ENCODE peak calls at places on chromosomes 6 and 20, in five cellular contexts. E is neural progenitor cell, D is fibroblast of lung, Y is GM23248, C is MM.1S. G is an unnamed sample. For H3K4me1, the result is how much of the 10 kb centered on the place peaks cover.

GRCh38 chr6:167799033-167799933 is 27.4 kb upstream of the AFDN start:
- DNase-seq in E (no peak), D (peak), Y (peak), C (no peak), G (no peak)

GRCh38 chr6:150316936-150317335 is 51.9 kb upstream of the IYD start:
- DNase-seq in E (no peak), D (no peak), Y (no peak), C (no peak), G (no peak)

GRCh38 chr20:833450-834150 is at the start of gene FAM110A:
- DNase-seq in E (peak), D (peak), Y (peak), C (peak), G (peak)

GRCh38 chr6:158655569-158656450 is 6.0 kb downstream of the SYTL3 start:
- DNase-seq in E (no peak), D (no peak), Y (peak), C (no peak), G (no peak)

GRCh38 chr6:73047801-73048200 is 177.5 kb downstream of the KHDC1L start:
- DNase-seq in E (no peak), D (no peak), Y (no peak), C (no peak), G (no peak)

GRCh38 chr6:7042056-7042653 is 65.6 kb upstream of the RREB1 start:
- DNase-seq in E (no peak), D (no peak), Y (peak), C (no peak), G (no peak)

GRCh38 chr6:73353636-73354388 is at the start of gene DPPA5:
- DNase-seq in E (no peak), D (no peak), Y (no peak), C (no peak), G (no peak)

GRCh38 chr6:13412211-13412610 is 75.2 kb downstream of the GFOD1 start:
- DNase-seq in E (no peak), D (no peak), Y (no peak), C (no peak), G (no peak)

GRCh38 chr6:11270030-11271027 is 37.9 kb upstream of the NEDD9 start:
- DNase-seq in E (no peak), D (peak), Y (no peak), C (no peak), G (no peak)

GRCh38 chr20:49284818-49285217 is 7.0 kb upstream of the ZNFX1 start:
- DNase-seq in E (no peak), D (no peak), Y (no peak), C (no peak), G (no peak)

GRCh38 chr6:146913842-146914562 is 290.2 kb upstream of the STXBP5 start:
- DNase-seq in E (peak), D (peak), Y (peak), C (no peak), G (no peak)

GRCh38 chr6:75317503-75318206 is 33.1 kb upstream of the TMEM30A start:
- DNase-seq in E (no peak), D (no peak), Y (peak), C (no peak), G (no peak)

GRCh38 chr20:63173552-63174191 is 42.3 kb downstream of the YTHDF1 start:
- DNase-seq in E (peak), D (no peak), Y (no peak), C (no peak), G (no peak)

GRCh38 chr6:100420711-100421110 is 44.0 kb downstream of the SIM1 start:
- DNase-seq in E (peak), D (no peak), Y (no peak), C (no peak), G (no peak)

DNA sequence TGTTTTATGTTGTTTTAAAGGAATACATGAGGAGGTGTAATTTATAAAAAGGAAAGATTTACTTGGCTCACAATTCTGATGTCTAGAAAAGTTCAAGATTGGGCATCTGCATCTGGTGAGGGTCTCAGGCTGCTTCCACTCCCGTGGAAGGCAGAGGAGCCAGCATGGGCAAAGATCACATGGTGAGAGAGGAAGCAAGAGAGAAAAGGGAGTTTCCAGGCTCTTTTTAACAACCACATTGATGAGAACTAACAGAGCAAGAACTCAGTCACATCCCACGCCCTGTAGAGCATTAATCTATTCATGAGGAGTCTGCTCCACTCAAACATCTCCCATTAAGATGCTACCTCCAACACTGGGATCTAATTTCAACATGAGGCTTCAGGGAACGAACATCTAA is 1666.3 kb downstream of the HACE1 start:
- DNase-seq in E (no peak), D (no peak), Y (no peak), C (no peak), G (no peak)
- H3K9ac ChIP-seq in E (no peak), D (no peak), Y (no peak), C (no peak), G (no peak)

DNA sequence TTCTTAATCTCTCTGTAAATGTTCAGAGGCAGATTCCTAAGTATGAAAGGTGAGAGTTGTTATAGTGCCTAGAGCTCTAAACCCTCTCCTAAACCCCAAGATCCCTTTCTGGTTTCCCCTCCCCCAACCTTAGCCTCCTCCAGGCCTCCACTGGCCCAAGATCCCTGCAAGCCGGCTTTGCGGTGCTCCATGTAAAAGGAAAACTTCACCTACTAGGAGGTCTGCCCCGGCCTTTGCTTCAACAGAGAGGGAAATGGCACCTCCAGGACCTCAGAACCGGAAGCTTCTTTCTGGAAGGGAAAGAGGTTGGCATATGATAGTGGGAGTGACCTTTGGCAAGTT is 2.3 kb downstream of the RRBP1 start:
- DNase-seq in E (peak), D (peak), Y (no peak), C (no peak), G (no peak)
- H3K4me1 ChIP-seq in E (under half), D (under half), Y (under half), C (under half), G (under half)

DNA sequence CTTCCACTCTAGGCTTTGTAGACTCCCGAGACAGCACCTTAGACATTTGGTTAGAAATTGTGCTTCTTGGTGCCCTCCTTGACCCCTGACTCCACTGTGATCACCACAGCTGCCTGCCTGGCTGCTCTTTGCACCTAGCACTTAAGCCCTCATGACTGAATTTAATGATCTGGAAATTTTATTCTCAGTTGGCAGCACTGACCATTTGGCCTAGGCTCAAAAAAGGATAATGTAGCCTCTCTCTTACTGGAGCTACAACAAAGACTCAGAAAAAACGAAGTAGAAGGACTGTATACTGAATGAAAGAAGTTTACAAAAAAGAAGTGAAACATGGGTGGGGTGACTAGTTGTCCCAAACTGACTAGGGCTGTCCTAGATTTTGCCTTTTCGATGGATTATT is 11.3 kb upstream of the ABRACL start:
- DNase-seq in E (peak), D (no peak), Y (no peak), C (no peak), G (no peak)
- H3K27ac ChIP-seq in E (no peak), D (no peak), Y (no peak), C (no peak), G (no peak)

GRCh38 chr20:36959242-36959641 is 7.7 kb upstream of the SAMHD1 start:
- DNase-seq in E (no peak), D (no peak), Y (no peak), C (no peak), G (no peak)
- H3K9ac ChIP-seq in E (no peak), D (no peak), Y (no peak), C (no peak), G (no peak)

GRCh38 chr6:3749390-3749978 is 2.0 kb downstream of the PXDC1 start:
- DNase-seq in E (no peak), D (no peak), Y (no peak), C (no peak), G (no peak)

GRCh38 chr6:3748726-3749389 is 2.7 kb downstream of the PXDC1 start:
- DNase-seq in E (no peak), D (peak), Y (no peak), C (no peak), G (no peak)

GRCh38 chr6:3751019-3751729 is at the start of gene PXDC1:
- DNase-seq in E (peak), D (no peak), Y (peak), C (no peak), G (no peak)

GRCh38 chr6:3750324-3751018 is 1.0 kb downstream of the PXDC1 start:
- DNase-seq in E (peak), D (peak), Y (peak), C (no peak), G (no peak)

DNA sequence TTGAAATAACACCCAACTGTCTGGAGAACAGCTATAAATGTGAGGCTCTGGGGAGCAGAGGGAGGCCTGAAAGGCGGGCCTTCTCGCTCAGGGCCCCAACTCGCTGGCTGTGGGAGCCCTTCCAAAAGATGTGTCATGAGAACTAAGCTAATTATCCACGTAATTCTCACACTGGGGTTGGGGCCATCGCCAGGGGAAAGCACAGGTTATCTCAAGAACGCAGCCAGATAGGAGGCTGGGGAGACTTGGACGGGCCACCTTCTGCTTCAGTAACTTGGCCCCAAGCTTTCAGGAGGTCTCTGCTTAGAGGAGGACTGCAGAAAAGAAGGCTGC is 1.6 kb downstream of the PXDC1 start:
- DNase-seq in E (no peak), D (peak), Y (peak), C (no peak), G (no peak)
- H3K4me1 ChIP-seq in E (under half), D (under half), Y (under half), C (under half), G (under half)

GRCh38 chr6:52566853-52567279 is 10.0 kb downstream of the TRAM2 start:
- DNase-seq in E (no peak), D (peak), Y (peak), C (no peak), G (no peak)
- H3K27ac ChIP-seq in E (no peak), D (peak), Y (peak), C (peak), G (peak)

GRCh38 chr6:34059914-34060313 is 86.0 kb downstream of the GRM4 start:
- DNase-seq in E (no peak), D (no peak), Y (peak), C (no peak), G (no peak)

GRCh38 chr6:34057191-34057590 is 88.7 kb downstream of the GRM4 start:
- DNase-seq in E (no peak), D (no peak), Y (no peak), C (no peak), G (no peak)

GRCh38 chr6:34059136-34059731 is 86.7 kb downstream of the GRM4 start:
- DNase-seq in E (no peak), D (no peak), Y (peak), C (no peak), G (no peak)

GRCh38 chr6:34056301-34056700 is 89.6 kb downstream of the GRM4 start:
- DNase-seq in E (peak), D (peak), Y (peak), C (peak), G (peak)

DNA sequence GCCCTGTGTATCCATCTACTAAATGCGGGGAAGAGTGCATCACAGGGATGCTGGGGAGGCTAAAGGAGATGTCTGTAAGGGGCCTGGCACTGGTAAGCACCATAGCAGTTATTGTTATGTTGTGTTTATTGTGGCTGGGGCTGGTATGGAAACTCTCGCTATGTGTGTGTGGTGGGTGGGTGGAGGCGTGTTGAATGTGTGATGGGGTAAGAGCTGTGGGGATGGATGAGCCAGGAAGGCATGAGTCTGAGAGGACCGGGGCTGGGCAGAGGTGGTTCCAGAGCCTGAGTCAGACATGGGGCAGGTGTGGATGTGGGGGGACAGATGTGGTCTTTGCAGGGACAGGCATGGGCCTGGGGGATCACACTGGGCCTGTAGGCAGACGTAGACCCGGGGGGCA is 88.1 kb downstream of the GRM4 start:
- DNase-seq in E (no peak), D (no peak), Y (peak), C (no peak), G (no peak)
- H3K9ac ChIP-seq in E (no peak), D (no peak), Y (no peak), C (no peak), G (no peak)

GRCh38 chr20:37234254-37234581 is 27.4 kb downstream of the GHRH start:
- DNase-seq in E (no peak), D (no peak), Y (no peak), C (no peak), G (no peak)
- H3K4me1 ChIP-seq in E (under half), D (under half), Y (under half), C (under half), G (under half)

GRCh38 chr6:42316981-42317380 is 99.3 kb upstream of the MRPS10 start:
- DNase-seq in E (no peak), D (peak), Y (no peak), C (no peak), G (no peak)

GRCh38 chr6:42315220-42315990 is 97.7 kb upstream of the MRPS10 start:
- DNase-seq in E (no peak), D (no peak), Y (peak), C (no peak), G (no peak)

GRCh38 chr6:42314571-42314950 is 96.9 kb upstream of the MRPS10 start:
- DNase-seq in E (no peak), D (no peak), Y (no peak), C (no peak), G (no peak)

GRCh38 chr6:42315991-42316378 is 98.3 kb upstream of the MRPS10 start:
- DNase-seq in E (no peak), D (peak), Y (peak), C (no peak), G (no peak)

DNA sequence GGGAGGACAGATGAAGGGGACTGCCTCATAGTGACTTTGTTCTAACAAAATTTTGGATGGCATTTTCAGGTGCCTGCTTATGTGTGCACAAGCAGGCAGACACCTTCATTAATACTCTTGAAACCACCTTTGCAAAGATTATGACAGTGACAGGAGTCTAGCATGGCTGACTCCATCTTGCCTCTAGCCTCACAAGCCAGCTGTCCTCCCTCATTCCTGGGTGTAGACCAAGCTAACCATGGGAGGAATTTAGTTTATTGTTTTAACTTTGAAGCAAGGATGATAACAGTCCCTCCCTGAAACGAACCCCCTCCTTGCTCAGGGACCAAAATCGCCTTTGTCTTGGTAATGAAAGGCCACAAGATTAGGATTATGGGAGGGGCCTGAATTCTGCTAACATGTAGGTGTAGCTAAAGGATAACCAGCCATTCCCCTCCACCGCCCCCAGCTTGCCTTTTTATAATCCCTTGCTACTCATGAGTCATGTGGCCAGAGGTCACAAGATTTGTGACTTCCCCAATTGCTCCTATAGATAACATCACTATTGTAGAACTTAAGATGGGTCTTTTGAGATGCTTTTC is 98.8 kb upstream of the MRPS10 start:
- DNase-seq in E (peak), D (peak), Y (peak), C (no peak), G (peak)
- H3K27ac ChIP-seq in E (no peak), D (peak), Y (peak), C (no peak), G (peak)

G was measured in Karpas-422.